ENCODE peak calls at places on chromosomes 16 and 17, in five cellular contexts. V, J, Q, K and E are unnamed samples. For H3K4me1, the result is how much of the 10 kb centered on the place peaks cover.

GRCh38 chr17:51819341-51819740 is 339.2 kb downstream of the CA10 start:
- DNase-seq in V (no peak), J (no peak), Q (no peak), K (no peak), E (no peak)

GRCh38 chr17:8001976-8002645 is at the start of gene GUCY2D:
- DNase-seq in V (no peak), J (no peak), Q (no peak), K (no peak), E (no peak)

GRCh38 chr17:42748906-42749798 is 4.3 kb upstream of the EZH1 start:
- DNase-seq in V (peak), J (no peak), Q (no peak), K (peak), E (no peak)

GRCh38 chr16:85401370-85401916 is 211.7 kb upstream of the GSE1 start:
- DNase-seq in V (peak), J (no peak), Q (no peak), K (no peak), E (peak)

GRCh38 chr16:70018254-70018653 is 67.1 kb downstream of the CLEC18A start:
- DNase-seq in V (no peak), J (no peak), Q (peak), K (no peak), E (peak)

GRCh38 chr17:76645481-76645880 is 1.9 kb upstream of the ST6GALNAC1 start:
- DNase-seq in V (no peak), J (no peak), Q (no peak), K (peak), E (peak)

GRCh38 chr17:33288954-33289353 is 4.1 kb downstream of the ASIC2 start:
- DNase-seq in V (no peak), J (no peak), Q (no peak), K (no peak), E (no peak)

GRCh38 chr17:77504652-77505459 is 364.1 kb downstream of the SEC14L1 start:
- DNase-seq in V (no peak), J (no peak), Q (no peak), K (no peak), E (no peak)

GRCh38 chr16:69438465-69438864 is 14.0 kb downstream of the CYB5B start:
- DNase-seq in V (no peak), J (no peak), Q (no peak), K (no peak), E (no peak)

GRCh38 chr17:18371455-18371854 is 6.1 kb upstream of the EVPLL start:
- DNase-seq in V (no peak), J (no peak), Q (no peak), K (no peak), E (no peak)

GRCh38 chr16:72654535-72654934 is 393.4 kb downstream of the ZFHX3 start:
- DNase-seq in V (no peak), J (no peak), Q (no peak), K (no peak), E (no peak)

DNA sequence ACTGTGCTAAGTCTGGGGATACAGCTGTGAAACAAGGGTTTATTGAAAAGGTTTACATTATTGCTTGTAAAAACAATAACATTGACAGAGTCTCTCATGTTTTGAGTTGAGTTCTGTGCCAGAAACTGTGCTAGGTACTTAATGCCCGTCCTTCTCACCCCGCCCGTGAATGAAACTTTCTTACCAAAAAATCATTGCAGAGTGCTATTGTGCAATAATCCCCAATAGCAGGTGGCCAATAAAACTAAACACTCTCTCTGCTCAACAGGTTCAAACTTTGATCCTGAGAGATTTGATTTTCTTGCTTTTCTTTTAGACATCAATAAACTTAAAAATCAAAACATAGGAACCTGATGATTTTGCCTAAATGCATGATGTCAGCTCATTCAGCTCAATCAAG is 441.6 kb downstream of the HAPSTR1 start:
- DNase-seq in V (no peak), J (no peak), Q (no peak), K (no peak), E (no peak)
- TF ChIP-seq CTCF in V (no peak), J (no peak), Q (no peak), K (no peak), E (no peak)

DNA sequence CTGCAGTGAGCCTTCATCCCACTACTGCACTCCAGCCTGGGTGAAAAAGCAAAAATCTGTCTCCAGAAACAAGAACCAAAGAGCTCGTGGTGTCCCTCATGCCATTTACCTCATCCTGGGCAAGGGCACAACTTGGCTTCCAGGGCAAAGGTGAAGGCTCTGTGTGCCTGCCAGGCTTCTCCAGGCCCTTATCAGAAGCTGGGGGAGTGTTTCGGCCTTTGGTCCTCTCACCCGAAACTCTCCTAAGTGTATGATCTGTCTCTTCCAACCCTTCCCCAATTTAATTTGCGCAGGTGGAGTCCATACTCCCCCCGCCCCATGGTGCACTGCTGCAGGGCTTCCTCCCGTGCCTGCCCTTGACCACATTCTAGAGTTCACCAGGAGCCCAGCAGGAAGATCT is 1.1 kb downstream of the CES2 start:
- DNase-seq in V (no peak), J (no peak), Q (no peak), K (peak), E (peak)
- TF ChIP-seq POLR2A in V (no peak), J (peak), Q (no peak), K (no peak), E (no peak)

GRCh38 chr17:57861000-57861736 is 11.3 kb upstream of the MRPS23 start:
- DNase-seq in V (no peak), J (no peak), Q (peak), K (peak), E (peak)
- H3K4me1 ChIP-seq in V (under half), J (under half), Q (under half), K (under half), E (under half)

GRCh38 chr17:71085238-71086033 is 916.1 kb downstream of the KCNJ2 start:
- DNase-seq in V (no peak), J (no peak), Q (no peak), K (peak), E (peak)
- TF ChIP-seq CTCF in V (no peak), J (no peak), Q (no peak), K (no peak), E (no peak)

GRCh38 chr16:89669755-89670154 is 12.1 kb downstream of the SPATA33 start:
- DNase-seq in V (no peak), J (no peak), Q (no peak), K (no peak), E (no peak)
- TF ChIP-seq POLR2A in V (no peak), J (no peak), Q (no peak), K (no peak), E (no peak)